ENCODE peak calls at places on chromosomes 3 and 15, in nine cellular contexts. B, T, A, E, Q, O, G, N and I are unnamed samples.

GRCh38 chr15:57611938-57612337 is 20.2 kb downstream of the MYZAP start:
- DNase-seq in O (peak), T (no peak), Q (no peak), G (no peak), A (no peak), E (peak), B (no peak), N (no peak), I (peak)

GRCh38 chr3:42831321-42831713 is 22.1 kb downstream of the ACKR2 start:
- DNase-seq in E (peak), N (peak), G (peak), B (no peak), Q (no peak), T (peak), O (peak), A (no peak), I (peak)

GRCh38 chr3:12221663-12222062 is 63.0 kb upstream of the TIMP4 start:
- DNase-seq in B (no peak), T (no peak), O (no peak), N (no peak), A (no peak), G (no peak), E (no peak), Q (no peak), I (no peak)

GRCh38 chr15:60244813-60245212 is 153.0 kb downstream of the ANXA2 start:
- DNase-seq in N (no peak), O (no peak), G (no peak), T (no peak), B (no peak), E (no peak), A (no peak), Q (no peak), I (no peak)

GRCh38 chr3:8987673-8988655 is 24.7 kb upstream of the RAD18 start:
- DNase-seq in G (peak), B (no peak), O (peak), A (no peak), E (peak), T (no peak), Q (no peak), N (peak), I (peak)

GRCh38 chr3:51024765-51025681 is 350.3 kb downstream of the DOCK3 start:
- DNase-seq in A (no peak), N (no peak), O (no peak), E (peak), T (no peak), B (peak), Q (no peak), G (peak), I (no peak)

GRCh38 chr3:148230473-148230872 is 467.2 kb upstream of the AGTR1 start:
- DNase-seq in Q (no peak), T (no peak), B (no peak), E (no peak), O (no peak), G (no peak), A (no peak), N (no peak), I (no peak)

GRCh38 chr3:98596902-98597500 is 3.6 kb upstream of the CPOX start:
- DNase-seq in G (no peak), T (no peak), N (no peak), O (peak), E (peak), B (peak), A (no peak), Q (no peak), I (no peak)

GRCh38 chr3:194286747-194287146 is 64.4 kb downstream of the CPN2 start:
- DNase-seq in O (no peak), Q (no peak), A (no peak), N (no peak), B (no peak), E (peak), G (no peak), T (no peak), I (no peak)

GRCh38 chr3:5250467-5251195 is 63.1 kb downstream of the EDEM1 start:
- DNase-seq in T (no peak), Q (no peak), B (no peak), G (peak), N (no peak), E (no peak), A (no peak), O (no peak), I (no peak)

GRCh38 chr15:55197719-55198118 is 978 bp upstream of the RSL24D1 start:
- DNase-seq in O (no peak), B (no peak), G (no peak), E (no peak), A (no peak), N (no peak), T (no peak), Q (no peak), I (no peak)

GRCh38 chr3:66572938-66573710 is 72.3 kb upstream of the LRIG1 start:
- DNase-seq in Q (no peak), E (peak), B (no peak), T (no peak), N (peak), G (no peak), O (no peak), A (no peak), I (no peak)

GRCh38 chr3:27464646-27465045 is 19.5 kb downstream of the SLC4A7 start:
- DNase-seq in E (no peak), T (no peak), A (no peak), G (no peak), O (no peak), Q (no peak), N (no peak), B (no peak), I (no peak)

GRCh38 chr3:46960081-46960701 is 16.4 kb downstream of the CCDC12 start:
- DNase-seq in O (peak), Q (no peak), A (no peak), B (peak), N (no peak), T (no peak), G (no peak), E (peak), I (no peak)

GRCh38 chr15:58511588-58511987 is 79.8 kb downstream of the LIPC start:
- DNase-seq in N (no peak), T (no peak), Q (no peak), A (no peak), O (no peak), E (no peak), G (no peak), B (no peak), I (no peak)

GRCh38 chr3:181947606-181948005 is 235.9 kb downstream of the SOX2 start:
- DNase-seq in B (no peak), A (no peak), T (no peak), N (no peak), Q (no peak), O (no peak), E (no peak), G (no peak), I (no peak)

GRCh38 chr15:69478259-69478687 is 25.7 kb downstream of the RPLP1 start:
- DNase-seq in E (peak), O (peak), T (no peak), A (no peak), N (peak), G (peak), Q (no peak), B (peak), I (peak)

GRCh38 chr15:58546066-58546591 is 114.3 kb downstream of the LIPC start:
- DNase-seq in O (no peak), T (peak), E (no peak), B (no peak), A (no peak), G (no peak), N (no peak), Q (no peak), I (no peak)

GRCh38 chr3:42189746-42190145 is 76.2 kb downstream of the CCK start:
- DNase-seq in Q (no peak), T (no peak), B (no peak), O (peak), N (no peak), G (no peak), A (no peak), E (no peak), I (no peak)

GRCh38 chr15:50064674-50065073 is 54.4 kb downstream of the ATP8B4 start:
- DNase-seq in O (no peak), T (no peak), G (no peak), A (no peak), B (no peak), Q (no peak), E (no peak), N (no peak), I (no peak)